ENCODE peak calls at places on chromosomes 1 and 21, in nine cellular contexts. V, K, I, B, A, G, Z, E and J are unnamed samples.

GRCh38 chr1:29259802-29260441 is 23.6 kb downstream of the PTPRU start:
- DNase-seq in V (peak; percentile 70), K (peak; percentile 61), I (no peak), B (no peak), A (no peak), G (peak; percentile 53), Z (peak; percentile 43), E (no peak), J (peak; percentile 89)

GRCh38 chr1:246724725-246725095 is 501 bp downstream of the SCCPDH start:
- DNase-seq in V (no peak), K (no peak), I (no peak), B (no peak), A (peak; percentile 57), G (peak; percentile 36), Z (no peak), E (no peak), J (no peak)

GRCh38 chr1:60753508-60753907 is 328.9 kb upstream of the NFIA start:
- DNase-seq in V (no peak), K (no peak), I (no peak), B (no peak), A (no peak), G (no peak), Z (no peak), E (no peak), J (no peak)

GRCh38 chr21:41636636-41637625 is 129.0 kb upstream of the TMPRSS2 start:
- DNase-seq in V (no peak), K (no peak), I (no peak), B (no peak), A (no peak), G (no peak), Z (no peak), E (no peak), J (no peak)

GRCh38 chr1:226549937-226550670 is 1.5 kb downstream of the STUM start:
- DNase-seq in V (no peak), K (peak; percentile 73), I (peak; percentile 74), B (peak; percentile 5), A (peak; percentile 62), G (no peak), Z (peak; percentile 40), E (no peak), J (no peak)

GRCh38 chr1:162954824-162955223 is 93.8 kb upstream of the CCDC190 start:
- DNase-seq in V (no peak), K (no peak), I (no peak), B (no peak), A (no peak), G (peak; percentile 86), Z (no peak), E (no peak), J (no peak)

GRCh38 chr1:233909195-233909594 is 4.7 kb downstream of the SLC35F3 start:
- DNase-seq in V (no peak), K (no peak), I (no peak), B (no peak), A (peak; percentile 100), G (no peak), Z (no peak), E (no peak), J (no peak)

GRCh38 chr1:31701137-31701736 is 2.6 kb downstream of the COL16A1 start:
- DNase-seq in V (peak; percentile 57), K (peak; percentile 74), I (no peak), B (no peak), A (peak; percentile 96), G (peak; percentile 99), Z (peak; percentile 99), E (peak; percentile 91), J (peak; percentile 84)

GRCh38 chr1:92975551-92976232 is 14.4 kb upstream of the DIPK1A start:
- DNase-seq in V (no peak), K (no peak), I (peak; percentile 92), B (no peak), A (no peak), G (no peak), Z (no peak), E (no peak), J (no peak)

DNA sequence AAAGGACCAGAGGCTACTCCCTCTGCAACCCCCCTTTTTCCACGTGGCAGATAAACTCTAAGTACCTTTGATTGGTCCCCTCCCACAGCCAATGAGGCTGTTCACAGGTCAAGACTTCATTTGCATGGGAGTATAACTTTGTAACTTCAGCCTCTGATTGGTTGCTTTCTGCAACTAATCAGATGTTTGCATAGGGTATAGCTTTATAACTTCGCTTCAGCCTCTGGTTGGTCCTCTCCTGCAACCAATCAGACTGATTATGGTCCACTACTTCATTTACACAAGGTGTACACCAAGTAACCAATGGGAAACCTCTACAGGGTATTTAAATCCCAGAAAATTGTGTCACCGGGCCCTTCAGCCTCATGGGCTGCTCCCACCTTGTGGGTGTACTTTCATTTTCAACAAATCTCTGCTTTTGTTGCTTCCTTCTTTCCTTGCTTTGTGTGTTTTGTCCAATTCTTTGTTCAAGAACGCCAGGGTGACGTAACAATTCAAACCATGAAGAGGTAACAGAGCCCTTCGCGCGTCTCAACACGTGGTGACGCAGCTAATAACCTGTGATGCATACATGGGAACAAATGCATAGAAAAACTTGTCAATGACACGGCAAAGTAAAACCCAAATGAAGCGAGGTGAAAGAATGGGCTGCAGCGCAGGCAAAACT is 47.2 kb downstream of the VPS26C start:
- DNase-seq in V (no peak), K (no peak), I (no peak), B (no peak), A (no peak), G (peak; percentile 11), Z (no peak), E (no peak), J (no peak)
- H3K27ac ChIP-seq in V (peak overlapping the region; percentile 86), K (no peak overlapping the region), I (no peak overlapping the region), B (no peak overlapping the region), A (no peak overlapping the region), G (no peak overlapping the region), Z (peak overlapping the region; percentile 80), E (peak overlapping the region; percentile 81), J (no peak overlapping the region)

GRCh38 chr1:168045311-168045710 is 91.4 kb downstream of the GPR161 start:
- DNase-seq in V (no peak), K (no peak), I (no peak), B (no peak), A (no peak), G (no peak), Z (no peak), E (no peak), J (no peak)
- H3K27ac ChIP-seq in V (no peak overlapping the region), K (no peak overlapping the region), I (no peak overlapping the region), B (no peak overlapping the region), A (no peak overlapping the region), G (peak overlapping the region; percentile 44), Z (no peak overlapping the region), E (no peak overlapping the region), J (no peak overlapping the region)

GRCh38 chr21:33936221-33937038 is 20.8 kb upstream of the ATP5PO start:
- DNase-seq in V (no peak), K (no peak), I (no peak), B (no peak), A (no peak), G (no peak), Z (no peak), E (no peak), J (no peak)

GRCh38 chr21:33937146-33937545 is 21.5 kb upstream of the ATP5PO start:
- DNase-seq in V (no peak), K (no peak), I (no peak), B (no peak), A (no peak), G (no peak), Z (no peak), E (no peak), J (no peak)

GRCh38 chr21:33932731-33933130 is 17.1 kb upstream of the ATP5PO start:
- DNase-seq in V (no peak), K (no peak), I (no peak), B (no peak), A (no peak), G (no peak), Z (no peak), E (no peak), J (no peak)

DNA sequence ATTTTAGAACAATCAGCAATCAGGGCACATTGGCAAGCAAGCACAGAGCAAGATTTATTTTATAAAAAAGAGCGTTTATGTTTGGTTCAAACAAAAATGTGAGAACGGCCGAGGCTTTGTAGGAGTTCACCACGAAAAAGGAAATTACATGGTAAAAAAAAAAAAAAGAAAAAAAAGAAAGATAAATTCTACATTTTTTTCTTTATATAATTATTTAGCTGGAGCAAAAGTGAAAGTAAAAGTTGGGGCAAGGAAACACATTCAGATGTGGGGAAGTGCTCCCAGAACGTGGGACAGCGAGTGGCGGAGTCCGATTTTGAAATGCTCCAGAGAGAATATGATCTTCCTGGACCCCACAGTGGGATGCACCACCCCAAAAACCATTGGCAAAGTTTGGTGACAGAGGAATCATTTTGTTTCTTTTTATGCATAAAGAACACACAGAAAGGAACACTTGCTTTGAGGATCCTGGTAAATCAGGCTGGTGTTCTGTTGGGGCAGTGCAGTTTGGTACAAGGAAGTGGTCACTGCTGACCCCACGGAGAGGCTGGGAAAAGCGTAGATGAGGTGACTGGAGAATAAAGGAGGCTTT is 16.3 kb upstream of the ATP5PO start:
- DNase-seq in V (no peak), K (no peak), I (no peak), B (no peak), A (peak; percentile 25), G (peak; percentile 32), Z (no peak), E (no peak), J (no peak)
- H3K27ac ChIP-seq in V (peak overlapping the region; percentile 75), K (no peak overlapping the region), I (no peak overlapping the region), B (no peak overlapping the region), A (peak overlapping the region; percentile 86), G (peak overlapping the region; percentile 78), Z (peak overlapping the region; percentile 51), E (peak overlapping the region; percentile 57), J (peak overlapping the region; percentile 75)

GRCh38 chr1:203751051-203751450 is 13.9 kb upstream of the LAX1 start:
- DNase-seq in V (no peak), K (no peak), I (no peak), B (no peak), A (no peak), G (peak; percentile 63), Z (no peak), E (no peak), J (no peak)

DNA sequence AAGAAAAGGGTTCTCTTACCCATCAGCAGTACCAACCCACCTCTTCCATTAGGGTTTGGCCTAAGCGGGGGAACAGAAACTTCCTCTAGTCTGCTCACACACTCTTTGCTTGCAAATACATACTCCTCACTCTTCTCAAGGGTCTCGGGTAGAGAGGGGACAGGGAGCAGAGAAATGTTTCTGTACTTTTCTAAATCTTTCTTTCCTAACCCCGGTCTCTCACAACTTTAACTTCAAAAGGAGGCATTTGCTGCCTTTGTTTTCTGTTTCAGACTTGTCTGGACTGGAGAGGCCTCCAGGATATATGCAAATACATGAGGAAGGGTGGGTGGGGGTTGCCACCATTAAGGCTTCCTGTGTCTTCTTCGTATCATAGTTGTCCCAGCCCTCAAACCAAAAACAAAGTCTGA is 10.5 kb upstream of the LAX1 start:
- DNase-seq in V (no peak), K (no peak), I (peak; percentile 88), B (no peak), A (no peak), G (no peak), Z (no peak), E (no peak), J (no peak)
- H3K27ac ChIP-seq in V (no peak overlapping the region), K (no peak overlapping the region), I (peak overlapping the region; percentile 98), B (no peak overlapping the region), A (no peak overlapping the region), G (no peak overlapping the region), Z (no peak overlapping the region), E (no peak overlapping the region), J (no peak overlapping the region)